ENCODE peak calls at places on chromosomes 13 and 19, in four cellular contexts. A is left ventricle myocardium inferior, G is spleen, P is AG04450. X is an unnamed sample.

GRCh38 chr19:639251-640155 is at the start of gene FGF22:
- DNase-seq in A (peak; percentile 95), G (peak; percentile 96), P (peak; percentile 30), X (peak; percentile 96)

GRCh38 chr19:29678484-29679106 is 13.3 kb downstream of the PLEKHF1 start:
- DNase-seq in P (no peak), A (peak; percentile 86), G (peak; percentile 74), X (peak; percentile 69)

GRCh38 chr13:49444517-49445395 is 682 bp downstream of the SETDB2 start:
- DNase-seq in A (no peak), P (no peak), G (no peak), X (no peak)

GRCh38 chr13:76012091-76012721 is 376.1 kb downstream of the LMO7 start:
- DNase-seq in P (no peak), A (no peak), G (no peak), X (no peak)

GRCh38 chr19:12946092-12946845 is 607 bp downstream of the RAD23A start:
- DNase-seq in A (peak; percentile 62), G (peak; percentile 90), P (peak; percentile 48), X (peak; percentile 89)

GRCh38 chr19:32172761-32173160 is 172.6 kb upstream of the ZNF507 start:
- DNase-seq in P (no peak), G (no peak), A (no peak), X (no peak)

GRCh38 chr19:623974-624373 is 9.4 kb downstream of the POLRMT start:
- DNase-seq in A (no peak), P (peak; percentile 43), G (no peak), X (no peak)

GRCh38 chr13:35157143-35157755 is 215.2 kb downstream of the NBEA start:
- DNase-seq in G (no peak), A (no peak), P (peak; percentile 16), X (no peak)

GRCh38 chr19:7191946-7192691 is 102.1 kb downstream of the INSR start:
- DNase-seq in G (no peak), P (no peak), A (no peak), X (no peak)

GRCh38 chr19:20102097-20102496 is 24.3 kb downstream of the ZNF90 start:
- DNase-seq in G (no peak), P (no peak), A (no peak), X (no peak)

GRCh38 chr19:57088125-57088524 is 31.7 kb upstream of the USP29 start:
- DNase-seq in P (no peak), A (no peak), G (no peak), X (no peak)

GRCh38 chr19:38547446-38547845 is 70.3 kb downstream of the MAP4K1 start:
- DNase-seq in G (no peak), A (no peak), P (no peak), X (no peak)

GRCh38 chr19:45215391-45216191 is 29.6 kb downstream of the EXOC3L2 start:
- DNase-seq in P (no peak), A (no peak), G (peak; percentile 81), X (no peak)

GRCh38 chr13:31703780-31704179 is 35.5 kb upstream of the RXFP2 start:
- DNase-seq in P (no peak), G (no peak), A (no peak), X (no peak)

GRCh38 chr19:4557186-4557970 is 2.1 kb downstream of the SEMA6B start:
- DNase-seq in P (no peak), G (peak; percentile 86), A (no peak), X (no peak)

GRCh38 chr13:35283856-35284255 is 192.6 kb downstream of the MAB21L1 start:
- DNase-seq in A (no peak), G (no peak), P (no peak), X (no peak)

GRCh38 chr13:113771709-113772331 is 12.8 kb downstream of the TMEM255B start:
- DNase-seq in G (no peak), A (no peak), P (no peak), X (no peak)

GRCh38 chr13:113763961-113764792 is 5.2 kb downstream of the TMEM255B start:
- DNase-seq in G (peak; percentile 56), A (no peak), P (no peak), X (peak; percentile 62)

GRCh38 chr19:15715642-15716041 is 12.2 kb upstream of the OR10H2 start:
- DNase-seq in P (no peak), G (no peak), A (no peak), X (no peak)

GRCh38 chr13:77492982-77493381 is 42.5 kb upstream of the SCEL start:
- DNase-seq in A (no peak), P (no peak), G (no peak), X (no peak)

GRCh38 chr19:12244370-12244769 is 50.3 kb downstream of the ZNF44 start:
- DNase-seq in A (no peak), P (no peak), G (no peak), X (no peak)

GRCh38 chr19:42540071-42540553 is 11.8 kb upstream of the CEACAM1 start:
- DNase-seq in G (no peak), A (no peak), P (no peak), X (peak; percentile 52)

GRCh38 chr13:112733112-112733511 is 43.3 kb downstream of the ATP11A start:
- DNase-seq in G (peak; percentile 31), A (no peak), P (no peak), X (no peak)

GRCh38 chr19:44807162-44807561 is 1.7 kb upstream of the BCAM start:
- DNase-seq in G (no peak), A (no peak), P (no peak), X (peak; percentile 73)

GRCh38 chr19:14517840-14518505 is at the start of gene DNAJB1:
- DNase-seq in G (peak; percentile 96), A (peak; percentile 86), P (no peak), X (peak; percentile 94)

GRCh38 chr13:26579580-26579979 is 22.1 kb downstream of the WASF3 start:
- DNase-seq in P (no peak), G (no peak), A (no peak), X (no peak)

GRCh38 chr19:45767881-45768643 is 990 bp downstream of the SIX5 start:
- DNase-seq in P (no peak), A (peak; percentile 76), G (peak; percentile 86), X (peak; percentile 87)

GRCh38 chr13:49996166-49996915 is 501 bp upstream of the TRIM13 start:
- DNase-seq in G (peak; percentile 98), A (peak; percentile 95), P (peak; percentile 78), X (peak; percentile 98)

GRCh38 chr19:41344162-41344561 is 9.6 kb downstream of the TGFB1 start:
- DNase-seq in P (no peak), G (no peak), A (no peak), X (no peak)

GRCh38 chr19:37981785-37982475 is 74.9 kb downstream of the SIPA1L3 start:
- DNase-seq in A (no peak), G (no peak), P (peak; percentile 59), X (peak; percentile 43)

GRCh38 chr19:37329686-37330085 is 41.2 kb upstream of the ZNF527 start:
- DNase-seq in A (no peak), P (no peak), G (no peak), X (no peak)

GRCh38 chr13:71786815-71787214 is 80.2 kb downstream of the DACH1 start:
- DNase-seq in G (no peak), P (no peak), A (no peak), X (no peak)
- H3K27ac ChIP-seq in G (no peak overlapping the region), P (no peak overlapping the region), A (peak overlapping the region; percentile 48), X (no peak overlapping the region)

GRCh38 chr13:102845289-102845629 is 573 bp upstream of the ERCC5 start:
- DNase-seq in P (no peak), A (no peak), G (no peak), X (no peak)

GRCh38 chr13:102848956-102849355 is 3.1 kb downstream of the ERCC5 start:
- DNase-seq in P (no peak), A (no peak), G (no peak), X (no peak)

GRCh38 chr13:102845630-102846260 is at the start of gene ERCC5:
- DNase-seq in P (peak; percentile 79), G (peak; percentile 96), A (peak; percentile 92), X (peak; percentile 96)

GRCh38 chr13:102846261-102847015 is 606 bp downstream of the ERCC5 start:
- DNase-seq in G (peak; percentile 89), A (peak; percentile 25), P (no peak), X (peak; percentile 72)

DNA sequence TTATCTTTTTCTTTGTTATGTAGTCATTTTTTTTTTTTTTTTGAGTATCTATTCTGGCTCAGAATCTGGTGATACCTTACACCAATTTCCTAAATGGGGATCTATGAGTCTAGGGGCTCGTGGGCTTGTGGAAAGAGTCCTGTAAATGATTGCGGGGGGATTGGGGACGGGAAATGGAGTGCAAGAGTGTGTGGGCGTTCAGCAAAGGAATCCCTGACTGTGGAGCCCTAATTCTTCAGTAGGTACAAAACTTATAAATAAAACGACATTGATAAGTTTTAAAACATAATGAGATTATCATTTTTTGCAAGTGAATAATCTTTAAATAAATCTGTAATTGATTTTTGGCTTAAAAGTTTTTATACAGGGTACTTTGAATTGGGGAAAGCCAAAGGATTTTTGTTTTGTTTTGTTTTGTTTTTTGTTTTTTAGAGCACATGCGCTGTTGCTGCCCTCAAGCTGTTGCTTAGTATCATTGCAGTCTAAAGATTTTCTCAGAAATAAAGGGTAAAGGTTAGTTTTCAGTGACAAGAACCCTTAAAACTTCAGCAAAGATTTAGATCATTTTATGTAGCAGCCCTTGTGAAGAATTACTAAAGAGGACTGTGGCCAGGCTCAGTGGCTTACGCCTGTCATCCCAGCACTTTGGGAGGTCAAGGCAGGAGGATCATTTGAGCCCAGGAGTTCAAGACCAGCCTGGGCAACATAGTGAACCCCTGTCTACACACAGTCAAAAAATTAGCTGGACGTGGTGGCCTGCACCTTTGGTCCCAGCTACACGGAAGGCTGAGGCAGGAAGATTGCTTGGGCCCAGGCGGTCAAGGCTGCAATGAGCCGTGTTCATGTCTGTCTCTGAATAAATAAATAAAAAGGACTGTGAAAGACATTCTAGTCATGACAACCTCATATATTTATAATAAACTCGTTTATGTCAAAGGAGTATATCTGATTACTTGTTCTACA is 1.7 kb downstream of the ERCC5 start:
- DNase-seq in G (peak; percentile 77), P (no peak), A (no peak), X (no peak)
- H3K4me3 ChIP-seq in G (peak overlapping the region; percentile 91), P (peak overlapping the region; percentile 95), A (peak overlapping the region; percentile 85), X (peak overlapping the region; percentile 92)

DNA sequence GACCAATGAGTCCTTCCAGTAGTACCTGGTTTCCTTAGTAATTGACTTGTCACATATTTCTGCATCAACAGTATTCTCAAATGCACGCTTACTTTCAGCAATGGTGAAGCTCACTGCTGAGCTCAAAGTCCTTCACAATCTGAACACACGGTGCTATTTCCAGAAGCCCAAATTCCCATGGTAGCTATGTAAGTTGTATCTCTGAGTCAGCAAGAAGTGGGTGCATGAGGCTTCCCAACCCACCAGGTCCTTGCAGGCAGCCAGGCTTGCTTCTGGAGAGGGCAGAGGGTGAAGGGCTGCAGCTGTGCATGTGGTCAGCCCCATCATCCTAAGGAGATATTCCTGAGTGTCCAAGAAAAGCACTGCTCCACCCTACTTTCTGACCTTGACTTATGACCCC is 25.7 kb downstream of the COL4A2 start:
- DNase-seq in P (no peak), A (no peak), G (no peak), X (no peak)
- H3K9me3 ChIP-seq in P (no peaks in the 10 kb centered on the region), A (no peaks in the 10 kb centered on the region), G (no peaks in the 10 kb centered on the region), X (no peaks in the 10 kb centered on the region)

GRCh38 chr13:23613971-23614370 is 43.8 kb downstream of the TNFRSF19 start:
- DNase-seq in G (no peak), A (no peak), P (no peak), X (no peak)
- H3K27ac ChIP-seq in G (no peak overlapping the region), A (no peak overlapping the region), P (no peak overlapping the region), X (no peak overlapping the region)

GRCh38 chr19:58117841-58118575 is 20.0 kb upstream of the ZSCAN18 start:
- DNase-seq in P (no peak), A (no peak), G (no peak), X (no peak)
- H3K4me3 ChIP-seq in P (no peak overlapping the region), A (peak overlapping the region; percentile 41), G (no peak overlapping the region), X (no peak overlapping the region)

X was measured in upper lobe of right lung.